ENCODE peak calls at places on chromosomes 7 and 10, in nine cellular contexts. V is lung; U is CD8-positive, alpha-beta T cell; R is lower leg skin; N is tibial artery; E is thoracic aorta; M is tibial nerve; O is heart left ventricle; C is adrenal gland. L is an unnamed sample.

GRCh38 chr10:8035641-8036520 is 18.6 kb upstream of the GATA3 start:
- DNase-seq in C (no peak), O (no peak), N (no peak), U (peak), E (no peak), M (no peak), R (no peak), V (no peak), L (no peak)

GRCh38 chr10:125343118-125343752 is 182.9 kb upstream of the CTBP2 start:
- DNase-seq in M (no peak), V (no peak), N (no peak), E (no peak), C (peak), R (no peak), O (no peak), U (no peak), L (no peak)

GRCh38 chr7:129845972-129846327 is 106.8 kb downstream of the UBE2H start:
- DNase-seq in V (no peak), R (no peak), E (no peak), U (no peak), M (no peak), C (no peak), N (no peak), O (no peak), L (no peak)

GRCh38 chr7:117796889-117797288 is 76.4 kb downstream of the CTTNBP2 start:
- DNase-seq in O (no peak), U (no peak), M (no peak), C (no peak), R (no peak), N (no peak), E (no peak), V (no peak), L (no peak)

GRCh38 chr7:22406715-22407114 is 49.8 kb upstream of the RAPGEF5 start:
- DNase-seq in R (no peak), M (no peak), V (no peak), U (no peak), C (no peak), N (no peak), E (no peak), O (no peak), L (no peak)

GRCh38 chr7:650339-651031 is 76.0 kb upstream of the DNAAF5 start:
- DNase-seq in U (no peak), M (no peak), V (no peak), N (no peak), O (peak), C (peak), R (no peak), E (no peak), L (no peak)

GRCh38 chr10:48567346-48567745 is 37.5 kb downstream of the ARHGAP22 start:
- DNase-seq in E (no peak), M (no peak), N (no peak), C (peak), U (no peak), V (no peak), R (no peak), O (no peak), L (no peak)

GRCh38 chr10:8136745-8137144 is 82.3 kb downstream of the GATA3 start:
- DNase-seq in C (no peak), U (no peak), M (no peak), N (no peak), E (no peak), O (no peak), V (no peak), R (no peak), L (no peak)

GRCh38 chr10:59090804-59091203 is 85.6 kb upstream of the PHYHIPL start:
- DNase-seq in M (no peak), U (no peak), R (no peak), V (no peak), N (no peak), O (no peak), C (no peak), E (no peak), L (no peak)

GRCh38 chr7:50339990-50340500 is 35.5 kb downstream of the IKZF1 start:
- DNase-seq in N (no peak), V (no peak), C (no peak), R (no peak), O (no peak), E (no peak), M (no peak), U (peak), L (no peak)

GRCh38 chr7:96312502-96312901 is 9.4 kb downstream of the SLC25A13 start:
- DNase-seq in R (no peak), M (no peak), E (no peak), O (no peak), N (no peak), U (no peak), C (no peak), V (no peak), L (no peak)

GRCh38 chr7:43467406-43467805 is 115.5 kb upstream of the STK17A start:
- DNase-seq in E (no peak), O (no peak), V (no peak), N (no peak), U (no peak), M (no peak), C (no peak), R (no peak), L (no peak)

GRCh38 chr10:102072867-102073527 is 7.8 kb downstream of the HPS6 start:
- DNase-seq in E (peak), V (peak), M (peak), R (peak), N (peak), C (peak), O (peak), U (peak), L (peak)

GRCh38 chr10:88728107-88728763 is 22.2 kb downstream of the LIPK start:
- DNase-seq in E (no peak), R (no peak), C (peak), N (no peak), U (no peak), M (no peak), O (no peak), V (no peak), L (no peak)

GRCh38 chr7:98116656-98117461 is 10.2 kb downstream of the LMTK2 start:
- DNase-seq in U (no peak), E (no peak), M (no peak), N (no peak), C (peak), O (no peak), R (no peak), V (peak), L (no peak)

GRCh38 chr7:140656548-140657515 is 15.9 kb upstream of the ADCK2 start:
- DNase-seq in N (peak), E (no peak), U (no peak), V (peak), M (no peak), O (peak), C (peak), R (peak), L (peak)
- H3K4me3 ChIP-seq in N (peak), E (peak), U (peak), V (no peak), M (peak), O (peak), C (no peak), R (no peak), L (peak)

DNA sequence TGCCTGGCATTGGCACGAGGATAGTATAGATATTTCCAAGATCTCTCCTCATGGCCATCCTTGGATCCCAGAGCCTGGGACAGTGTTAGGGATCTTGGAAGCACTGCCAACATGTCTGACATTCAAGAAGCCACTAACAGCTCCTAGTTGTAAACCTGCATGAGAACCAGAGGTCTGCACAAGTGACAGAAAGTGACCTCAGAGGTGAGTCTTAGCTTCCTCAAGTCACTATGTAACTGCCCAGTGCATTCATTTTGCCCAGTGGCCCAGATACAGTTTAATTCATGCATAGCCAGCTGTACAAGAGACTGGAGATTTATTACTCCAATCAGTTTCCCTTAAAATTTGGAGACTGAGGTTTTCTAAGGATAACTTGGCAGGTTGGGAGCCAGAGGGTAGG is 16.7 kb downstream of the SUGCT start:
- DNase-seq in U (no peak), O (no peak), E (no peak), V (no peak), N (no peak), C (no peak), R (no peak), M (no peak), L (no peak)
- TF ChIP-seq CTCF in U (no peak), O (no peak), E (no peak), V (no peak), N (no peak), C (no peak), R (no peak), M (no peak), L (no peak)

GRCh38 chr10:64041185-64041988 is 520.2 kb downstream of the REEP3 start:
- DNase-seq in U (peak), R (peak), O (peak), N (peak), M (peak), C (peak), V (peak), E (no peak), L (peak)
- H3K4me3 ChIP-seq in U (peak), R (no peak), O (peak), N (peak), M (peak), C (no peak), V (peak), E (peak), L (peak)

DNA sequence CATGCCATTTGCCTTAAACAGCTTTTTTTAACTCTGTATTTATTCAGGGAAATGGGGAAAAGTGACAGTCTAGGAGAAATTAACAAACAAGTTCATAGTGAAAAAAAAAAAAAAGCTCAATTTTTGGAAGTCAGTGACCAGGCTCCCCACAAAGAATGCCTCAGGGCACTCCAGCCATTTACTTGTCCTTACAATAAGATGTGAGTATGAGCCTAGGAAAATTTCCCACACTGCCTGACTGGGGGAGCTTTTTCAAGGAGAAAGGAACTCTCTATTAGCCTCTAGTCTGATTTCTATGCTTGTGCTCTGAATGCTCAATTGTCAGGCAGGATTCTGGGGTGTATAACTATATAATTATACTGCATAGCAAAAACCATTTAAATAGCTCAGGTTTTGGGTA is 74.9 kb upstream of the NRBF2 start:
- DNase-seq in U (no peak), N (no peak), M (no peak), R (no peak), E (no peak), C (no peak), O (no peak), V (no peak), L (no peak)
- TF ChIP-seq CTCF in U (no peak), N (no peak), M (no peak), R (no peak), E (no peak), C (no peak), O (no peak), V (no peak), L (no peak)

GRCh38 chr7:104983620-104984539 is 30.1 kb upstream of the KMT2E start:
- DNase-seq in M (peak), C (peak), N (peak), O (peak), R (peak), E (peak), U (peak), V (peak), L (peak)

GRCh38 chr7:104981671-104982036 is 32.4 kb upstream of the KMT2E start:
- DNase-seq in U (no peak), N (no peak), R (no peak), E (no peak), V (no peak), M (no peak), C (no peak), O (no peak), L (no peak)

GRCh38 chr7:104982773-104983619 is 31.0 kb upstream of the KMT2E start:
- DNase-seq in O (no peak), E (no peak), N (no peak), U (no peak), R (no peak), C (no peak), V (no peak), M (peak), L (no peak)

GRCh38 chr7:104980969-104981670 is 32.9 kb upstream of the KMT2E start:
- DNase-seq in N (no peak), E (no peak), V (no peak), C (no peak), M (no peak), O (no peak), R (no peak), U (no peak), L (no peak)

GRCh38 chr7:104982308-104982755 is 31.7 kb upstream of the KMT2E start:
- DNase-seq in R (no peak), C (peak), V (no peak), N (no peak), E (no peak), U (no peak), M (peak), O (no peak), L (no peak)
- H3K4me3 ChIP-seq in R (no peak), C (no peak), V (no peak), N (no peak), E (no peak), U (no peak), M (no peak), O (no peak), L (no peak)

GRCh38 chr7:5012985-5013384 is 32.7 kb upstream of the RBAK start:
- DNase-seq in O (no peak), R (no peak), C (peak), M (no peak), E (no peak), V (no peak), N (peak), U (no peak), L (no peak)
- TF ChIP-seq CTCF in O (no peak), R (no peak), C (no peak), M (no peak), E (no peak), V (no peak), N (no peak), U (no peak), L (no peak)

GRCh38 chr7:142796001-142796500 is 25.3 kb downstream of the PRSS2 start:
- DNase-seq in V (no peak), M (no peak), O (no peak), R (no peak), E (no peak), N (no peak), C (peak), U (peak), L (no peak)

GRCh38 chr7:142797342-142797798 is 26.6 kb downstream of the PRSS2 start:
- DNase-seq in M (no peak), C (peak), R (no peak), N (no peak), E (no peak), U (no peak), O (no peak), V (no peak), L (no peak)

GRCh38 chr7:142797799-142798377 is 27.1 kb downstream of the PRSS2 start:
- DNase-seq in M (no peak), C (peak), V (no peak), U (peak), R (no peak), N (no peak), O (no peak), E (no peak), L (no peak)

GRCh38 chr7:142795339-142795863 is 24.6 kb downstream of the PRSS2 start:
- DNase-seq in C (peak), U (peak), V (no peak), N (no peak), E (no peak), R (no peak), M (no peak), O (no peak), L (no peak)

DNA sequence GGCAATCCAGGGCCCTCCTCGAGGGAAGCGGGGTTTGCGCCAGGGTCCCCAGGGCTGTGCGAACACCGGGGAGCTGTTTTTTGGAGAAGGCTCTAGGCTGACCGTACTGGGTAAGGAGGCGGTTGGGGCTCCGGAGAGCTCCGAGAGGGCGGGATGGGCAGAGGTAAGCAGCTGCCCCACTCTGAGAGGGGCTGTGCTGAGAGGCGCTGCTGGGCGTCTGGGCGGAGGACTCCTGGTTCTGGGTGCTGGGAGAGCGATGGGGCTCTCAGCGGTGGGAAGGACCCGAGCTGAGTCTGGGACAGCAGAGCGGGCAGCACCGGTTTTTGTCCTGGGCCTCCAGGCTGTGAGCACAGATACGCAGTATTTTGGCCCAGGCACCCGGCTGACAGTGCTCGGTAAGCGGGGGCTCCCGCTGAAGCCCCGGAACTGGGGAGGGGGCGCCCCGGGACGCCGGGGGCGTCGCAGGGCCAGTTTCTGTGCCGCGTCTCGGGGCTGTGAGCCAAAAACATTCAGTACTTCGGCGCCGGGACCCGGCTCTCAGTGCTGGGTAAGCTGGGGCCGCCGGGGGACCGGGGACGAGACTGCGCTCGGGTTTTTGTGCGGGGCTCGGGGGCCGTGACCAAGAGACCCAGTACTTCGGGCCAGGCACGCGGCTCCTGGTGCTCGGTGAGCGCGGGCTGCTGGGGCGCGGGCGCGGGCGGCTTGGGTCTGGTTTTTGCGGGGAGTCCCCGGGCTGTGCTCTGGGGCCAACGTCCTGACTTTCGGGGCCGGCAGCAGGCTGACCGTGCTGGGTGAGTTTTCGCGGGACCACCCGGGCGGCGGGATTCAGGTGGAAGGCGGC is 26.0 kb downstream of the PRSS2 start:
- DNase-seq in M (no peak), E (no peak), O (no peak), N (no peak), V (no peak), U (peak), C (peak), R (no peak), L (no peak)
- H3K4me3 ChIP-seq in M (peak), E (peak), O (peak), N (peak), V (peak), U (peak), C (no peak), R (no peak), L (peak)

GRCh38 chr10:43667317-43667731 is 18.6 kb upstream of the ZNF32 start:
- DNase-seq in U (no peak), O (peak), R (peak), C (no peak), M (no peak), E (no peak), V (no peak), N (no peak), L (no peak)
- TF ChIP-seq CTCF in U (no peak), O (no peak), R (no peak), C (no peak), M (peak), E (peak), V (no peak), N (no peak), L (peak)

L was measured in gastrocnemius medialis.